ENCODE peak calls at places on chromosome 15, in ten cellular contexts. L is T1000, J is left ventricle myocardium superior, E is iris pigment epithelial cell, D is erythroblast, M is Right ventricle myocardium superior, S is NCI-H460, P is body of pancreas, Z is NCI-H2081, O is H54. V is an unnamed sample.

GRCh38 chr15:71790081-71790480 is 20.3 kb upstream of the NR2E3 start:
- DNase-seq in L (peak), J (no peak), E (peak), D (no peak), M (no peak), S (no peak), P (peak), Z (no peak), O (peak), V (peak)

GRCh38 chr15:31476866-31477265 is 150.2 kb downstream of the KLF13 start:
- DNase-seq in L (no peak), J (no peak), E (no peak), D (no peak), M (no peak), S (no peak), P (no peak), Z (no peak), O (no peak), V (no peak)

GRCh38 chr15:58590236-58590635 is 158.4 kb downstream of the LIPC start:
- DNase-seq in L (no peak), J (no peak), E (no peak), D (peak), M (no peak), S (no peak), P (no peak), Z (no peak), O (no peak), V (no peak)

GRCh38 chr15:80518522-80518921 is 114.3 kb downstream of the ARNT2 start:
- DNase-seq in L (no peak), J (no peak), E (no peak), D (no peak), M (no peak), S (no peak), P (no peak), Z (no peak), O (no peak), V (no peak)

GRCh38 chr15:47570451-47570850 is 146.9 kb upstream of the SEMA6D start:
- DNase-seq in L (no peak), J (no peak), E (no peak), D (no peak), M (no peak), S (no peak), P (no peak), Z (no peak), O (no peak), V (no peak)

GRCh38 chr15:52284164-52284563 is 11.4 kb downstream of the MYO5C start:
- DNase-seq in L (no peak), J (no peak), E (peak), D (no peak), M (no peak), S (no peak), P (no peak), Z (no peak), O (peak), V (no peak)

GRCh38 chr15:96262097-96262496 is 68.4 kb upstream of the NR2F2 start:
- DNase-seq in L (no peak), J (no peak), E (no peak), D (no peak), M (no peak), S (no peak), P (no peak), Z (no peak), O (no peak), V (no peak)

GRCh38 chr15:81865850-81866537 is 179.8 kb downstream of the MEX3B start:
- DNase-seq in L (no peak), J (no peak), E (no peak), D (no peak), M (no peak), S (no peak), P (no peak), Z (no peak), O (no peak), V (no peak)

GRCh38 chr15:95284933-95285401 is 1045.5 kb upstream of the NR2F2 start:
- DNase-seq in L (no peak), J (no peak), E (peak), D (no peak), M (no peak), S (no peak), P (no peak), Z (no peak), O (no peak), V (no peak)

GRCh38 chr15:60392601-60392985 is 5.2 kb downstream of the ANXA2 start:
- DNase-seq in L (peak), J (no peak), E (peak), D (peak), M (no peak), S (no peak), P (no peak), Z (peak), O (no peak), V (no peak)

GRCh38 chr15:70453238-70453637 is 310.1 kb downstream of the UACA start:
- DNase-seq in L (no peak), J (no peak), E (no peak), D (peak), M (no peak), S (no peak), P (no peak), Z (no peak), O (no peak), V (no peak)

GRCh38 chr15:47399100-47399499 is 318.2 kb upstream of the SEMA6D start:
- DNase-seq in L (no peak), J (no peak), E (peak), D (no peak), M (no peak), S (no peak), P (no peak), Z (no peak), O (no peak), V (no peak)

GRCh38 chr15:98433302-98433701 is 215.0 kb upstream of the IGF1R start:
- DNase-seq in L (no peak), J (no peak), E (no peak), D (no peak), M (no peak), S (no peak), P (no peak), Z (no peak), O (no peak), V (no peak)

GRCh38 chr15:22908830-22909229 is 70.4 kb downstream of the NIPA2 start:
- DNase-seq in L (no peak), J (no peak), E (no peak), D (peak), M (no peak), S (no peak), P (no peak), Z (no peak), O (no peak), V (no peak)